ENCODE peak calls at places on chromosomes 6 and 20, in five cellular contexts. G is HCT116, V is WTC11, R is GM12878, W is K562. L is an unnamed sample.

GRCh38 chr6:71589254-71589653 is 297.1 kb upstream of the RIMS1 start:
- DNase-seq in W (no peak), V (no peak), R (no peak), G (no peak), L (no peak)

GRCh38 chr6:67889682-67889995 is 745.4 kb upstream of the ADGRB3 start:
- DNase-seq in R (no peak), G (no peak), W (no peak), V (no peak), L (no peak)

GRCh38 chr6:165618241-165618640 is 44.8 kb downstream of the PDE10A start:
- DNase-seq in V (no peak), G (no peak), R (no peak), W (no peak), L (no peak)

GRCh38 chr6:6730831-6731230 is 142.3 kb downstream of the LY86 start:
- DNase-seq in V (no peak), G (no peak), W (no peak), R (no peak), L (no peak)

GRCh38 chr20:20457392-20458126 is 89.7 kb downstream of the INSM1 start:
- DNase-seq in W (no peak), G (no peak), R (no peak), V (no peak), L (no peak)

GRCh38 chr6:135159531-135159930 is 21.6 kb upstream of the MYB start:
- DNase-seq in G (no peak), V (no peak), R (no peak), W (no peak), L (no peak)

GRCh38 chr6:105192707-105193465 is 13.1 kb upstream of the POPDC3 start:
- DNase-seq in G (no peak), R (no peak), V (no peak), W (no peak), L (no peak)

GRCh38 chr6:74899416-74899815 is 306.4 kb downstream of the COL12A1 start:
- DNase-seq in V (no peak), R (no peak), W (no peak), G (no peak), L (no peak)

GRCh38 chr20:59820204-59821041 is 113.0 kb downstream of the SYCP2 start:
- DNase-seq in R (no peak), V (no peak), W (no peak), G (no peak), L (no peak)

GRCh38 chr6:11214438-11214837 is 18.0 kb downstream of the NEDD9 start:
- DNase-seq in W (no peak), V (no peak), G (no peak), R (no peak), L (no peak)

GRCh38 chr6:167116109-167116837 is 6.6 kb upstream of the CCR6 start:
- DNase-seq in V (no peak), R (no peak), G (no peak), W (no peak), L (no peak)

DNA sequence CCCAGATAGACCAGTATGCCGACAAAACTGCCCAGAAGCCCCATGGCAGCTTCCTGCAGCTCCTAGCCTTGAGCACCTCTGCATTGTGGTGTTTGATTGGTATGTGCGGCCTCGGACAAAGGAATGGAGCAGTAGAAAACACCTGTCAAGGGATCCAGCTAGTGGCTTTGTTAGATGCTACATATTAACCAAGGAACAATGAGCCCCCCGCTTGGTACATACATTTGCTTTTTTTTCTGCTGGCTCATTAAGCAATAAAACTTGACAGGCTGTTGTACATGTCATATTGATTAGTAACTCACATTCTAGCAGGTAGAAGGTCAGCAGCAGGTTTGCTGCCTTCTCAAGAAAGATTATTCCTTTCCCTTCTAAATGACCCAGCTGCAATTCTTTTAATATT is 915 bp downstream of the SPACA1 start:
- DNase-seq in V (no peak), W (no peak), R (no peak), G (no peak), L (no peak)
- TF ChIP-seq ATF3 in V (no peak), W (no peak), R (no peak), G (no peak), L (no peak)

DNA sequence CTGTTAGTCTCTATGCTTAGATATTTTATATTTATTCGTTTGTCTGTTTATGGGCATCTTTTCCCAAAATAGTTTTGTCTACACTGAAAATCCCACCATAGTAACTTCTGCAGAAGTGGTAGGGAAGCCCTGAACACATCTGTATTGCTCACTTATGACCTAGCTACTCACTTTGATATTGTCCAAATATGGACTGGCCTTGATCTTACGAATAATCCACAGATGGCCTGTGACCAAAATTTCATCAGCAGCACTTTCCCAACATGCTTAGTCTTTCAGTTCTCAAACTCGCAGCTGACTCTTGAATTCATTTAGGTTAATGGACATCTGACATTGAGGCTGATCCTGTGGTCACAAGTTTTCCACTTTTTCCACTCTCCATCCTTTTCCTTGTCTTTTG is 80.8 kb upstream of the BEND3 start:
- DNase-seq in R (no peak), V (no peak), G (no peak), W (no peak), L (no peak)
- TF ChIP-seq ATF3 in R (no peak), V (no peak), G (no peak), W (no peak), L (no peak)

GRCh38 chr6:152399409-152399808 is 237.8 kb downstream of the SYNE1 start:
- DNase-seq in R (no peak), W (no peak), V (no peak), G (no peak), L (no peak)

GRCh38 chr6:152398993-152399392 is 238.2 kb downstream of the SYNE1 start:
- DNase-seq in R (no peak), V (no peak), W (no peak), G (no peak), L (no peak)

GRCh38 chr6:152404458-152404857 is 232.7 kb downstream of the SYNE1 start:
- DNase-seq in G (no peak), R (no peak), V (no peak), W (no peak), L (no peak)

GRCh38 chr6:152404936-152405595 is 232.1 kb downstream of the SYNE1 start:
- DNase-seq in R (no peak), W (no peak), V (no peak), G (no peak), L (no peak)

DNA sequence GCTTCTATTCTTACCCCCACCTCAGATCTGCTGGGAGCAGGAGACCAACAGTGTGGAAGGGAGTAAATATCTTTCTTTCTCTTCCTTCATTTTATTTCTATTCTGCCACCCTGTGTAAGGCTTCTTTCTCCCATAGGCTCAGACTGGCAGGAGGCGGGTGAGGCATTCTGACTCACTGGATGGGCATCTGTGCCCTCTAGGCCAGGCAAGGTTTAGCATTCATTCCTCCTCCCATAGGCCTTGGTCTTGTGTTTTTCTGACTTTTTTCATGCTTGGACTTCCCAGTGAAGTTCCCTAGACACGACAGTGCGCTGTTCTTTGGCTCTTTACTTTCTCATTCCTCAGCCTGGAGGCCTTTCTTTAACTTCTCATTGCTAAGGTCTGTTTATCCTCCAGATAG is 235.2 kb downstream of the SYNE1 start:
- DNase-seq in G (peak), W (no peak), V (no peak), R (no peak), L (no peak)
- TF ChIP-seq ATF3 in G (no peak), W (no peak), V (no peak), R (no peak), L (no peak)

GRCh38 chr6:137712587-137712986 is 154.5 kb upstream of the TNFAIP3 start:
- DNase-seq in V (no peak), W (no peak), G (no peak), R (no peak), L (no peak)

GRCh38 chr6:137722749-137723272 is 144.2 kb upstream of the TNFAIP3 start:
- DNase-seq in R (no peak), W (no peak), V (no peak), G (no peak), L (no peak)

GRCh38 chr6:137715589-137716045 is 151.4 kb upstream of the TNFAIP3 start:
- DNase-seq in G (no peak), W (no peak), R (no peak), V (no peak), L (no peak)

GRCh38 chr6:137711929-137712328 is 155.1 kb upstream of the TNFAIP3 start:
- DNase-seq in W (no peak), V (no peak), G (no peak), R (no peak), L (no peak)

DNA sequence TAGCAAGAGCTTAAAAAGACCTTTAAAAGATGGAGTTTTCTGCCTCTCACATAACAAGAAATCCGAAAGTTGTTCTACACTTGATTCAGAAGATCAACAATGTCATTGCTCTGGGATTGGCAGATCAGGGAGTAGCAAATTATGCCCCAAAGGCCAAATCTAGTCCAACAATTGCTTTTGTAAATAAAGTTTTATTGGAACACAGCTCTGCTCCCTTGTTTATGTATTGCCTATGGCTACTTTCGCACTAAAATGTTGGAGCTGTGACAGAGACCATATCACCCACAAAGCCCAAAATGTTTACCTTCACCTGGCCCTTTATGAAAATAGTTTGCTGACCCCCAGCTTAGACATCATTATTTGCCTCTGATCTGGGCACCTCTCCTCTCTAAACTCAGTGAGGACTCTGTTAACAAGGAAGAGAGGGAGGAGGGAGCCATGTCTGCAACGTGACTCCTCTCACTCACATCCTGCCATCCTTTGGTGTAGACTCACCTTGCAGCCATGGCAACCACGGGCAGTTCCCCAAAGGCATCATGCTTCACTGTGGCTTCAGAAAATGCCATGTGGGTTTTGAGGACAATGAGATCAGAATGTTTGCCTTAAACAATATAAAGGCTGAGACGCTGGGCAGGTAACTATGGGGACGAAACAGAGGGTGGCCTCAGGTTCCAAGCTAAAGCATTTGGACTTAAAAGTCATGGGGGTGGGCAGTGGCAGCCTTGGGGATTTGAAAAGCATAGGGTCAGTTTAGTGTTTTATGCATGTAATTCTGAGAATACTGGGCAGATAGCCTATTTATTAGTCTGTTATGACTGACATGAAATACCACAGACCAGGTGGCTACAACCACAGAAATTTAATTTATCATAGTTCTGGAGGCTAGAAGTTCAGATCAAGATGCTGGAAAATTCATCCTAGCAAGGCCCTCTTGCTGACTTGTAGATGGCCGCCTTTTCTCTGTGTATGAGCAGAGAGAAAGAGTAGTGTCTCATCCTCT is 149.7 kb upstream of the TNFAIP3 start:
- DNase-seq in V (no peak), W (no peak), G (no peak), R (no peak), L (no peak)
- TF ChIP-seq ATF3 in V (no peak), W (no peak), G (no peak), R (no peak), L (no peak)

GRCh38 chr6:87118054-87118453 is 23.1 kb upstream of the CGA start:
- DNase-seq in G (peak), W (no peak), V (no peak), R (no peak), L (no peak)
- TF ChIP-seq ATF3 in G (no peak), W (no peak), V (no peak), R (no peak), L (no peak)

DNA sequence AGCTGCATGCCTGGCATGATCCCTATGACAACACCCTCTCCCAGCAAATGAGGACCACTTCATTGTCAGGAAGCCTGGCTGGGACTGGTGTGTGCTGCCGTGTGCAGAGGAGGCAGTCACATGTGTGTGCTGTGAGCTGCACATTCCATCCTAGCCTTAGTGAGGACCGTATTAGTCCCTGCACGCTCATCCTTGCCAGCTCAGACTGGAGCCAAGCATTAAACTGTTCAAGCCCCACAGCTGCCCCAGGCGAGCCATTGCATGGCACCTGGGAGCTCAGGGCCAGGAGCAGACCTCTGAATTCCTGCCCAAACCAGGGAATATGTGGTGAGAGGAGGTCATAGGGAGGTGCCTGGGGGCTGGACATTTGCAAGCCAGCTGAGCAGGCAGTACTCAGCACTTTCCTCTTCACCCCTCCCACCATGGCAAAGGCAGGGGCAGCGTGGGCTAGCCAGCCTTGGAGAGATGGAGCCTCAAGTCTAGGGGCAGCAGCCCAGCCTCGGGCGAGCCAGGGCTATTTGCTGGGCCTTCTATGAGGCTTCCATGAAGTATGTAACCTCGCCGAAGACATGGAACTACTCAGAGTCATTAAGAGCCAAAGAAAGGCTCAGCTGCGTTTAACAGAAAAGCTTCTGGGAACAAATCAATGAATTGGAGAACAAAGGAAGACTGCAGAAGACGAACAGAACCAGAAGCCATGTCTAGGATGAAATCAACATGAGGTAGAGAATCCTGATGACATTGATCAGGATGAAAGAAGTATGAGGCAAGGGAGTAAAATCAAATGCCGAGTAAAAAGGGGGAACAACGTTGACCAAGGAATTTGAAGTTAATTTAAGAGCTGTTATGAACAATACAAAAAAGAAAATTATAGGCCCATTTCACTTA is 8.6 kb upstream of the CCN5 start:
- DNase-seq in V (no peak), G (no peak), R (no peak), W (no peak), L (no peak)
- TF ChIP-seq ATF3 in V (no peak), G (no peak), R (no peak), W (no peak), L (no peak)